ENCODE peak calls at places on chromosomes 13 and 19, in nine cellular contexts. G, U, H, R, J, P, I, T and K are unnamed samples.

GRCh38 chr19:16370671-16371391 is 46.2 kb downstream of the KLF2 start:
- DNase-seq in R (no peak), I (no peak), U (peak), H (no peak), J (no peak), G (no peak), P (no peak), T (no peak), K (no peak)

GRCh38 chr13:40206241-40207109 is 460.0 kb downstream of the FOXO1 start:
- DNase-seq in H (no peak), U (no peak), J (no peak), I (no peak), R (peak), P (no peak), T (no peak), G (no peak), K (no peak)

GRCh38 chr13:49495783-49496762 is at the start of gene PHF11:
- DNase-seq in H (peak), T (peak), P (no peak), G (no peak), U (peak), R (peak), I (peak), J (peak), K (peak)

GRCh38 chr19:5943623-5944022 is 29.6 kb downstream of the CAPS start:
- DNase-seq in J (no peak), H (no peak), T (no peak), I (no peak), R (no peak), P (no peak), G (no peak), U (no peak), K (no peak)

GRCh38 chr19:11179716-11180297 is 17.5 kb downstream of the KANK2 start:
- DNase-seq in H (no peak), P (no peak), J (no peak), G (no peak), I (no peak), T (no peak), U (peak), R (peak), K (no peak)

GRCh38 chr13:49098771-49099512 is 121.2 kb upstream of the MLNR start:
- DNase-seq in P (no peak), G (no peak), R (no peak), U (no peak), H (no peak), J (no peak), I (peak), T (no peak), K (no peak)

GRCh38 chr19:39677931-39678889 is 22.5 kb downstream of the LGALS16 start:
- DNase-seq in P (no peak), R (no peak), I (no peak), J (no peak), H (no peak), G (no peak), T (no peak), U (no peak), K (no peak)

GRCh38 chr19:19425170-19425875 is 19.8 kb downstream of the GATAD2A start:
- DNase-seq in U (no peak), P (no peak), I (no peak), H (no peak), R (no peak), G (no peak), T (no peak), J (no peak), K (no peak)

GRCh38 chr13:21557995-21558394 is 46.0 kb downstream of the MICU2 start:
- DNase-seq in H (no peak), I (no peak), G (no peak), R (no peak), U (no peak), J (no peak), T (no peak), P (no peak), K (no peak)

GRCh38 chr19:7550987-7551761 is 15.7 kb downstream of the PNPLA6 start:
- DNase-seq in P (no peak), T (peak), J (no peak), H (no peak), G (no peak), R (peak), I (peak), U (peak), K (peak)

GRCh38 chr19:10230155-10230903 is 802 bp downstream of the S1PR2 start:
- DNase-seq in R (peak), U (peak), J (peak), P (no peak), T (peak), G (no peak), I (no peak), H (no peak), K (peak)

GRCh38 chr19:31838163-31838798 is 489.0 kb upstream of the TSHZ3 start:
- DNase-seq in J (no peak), G (no peak), I (peak), U (no peak), T (no peak), P (peak), R (no peak), H (no peak), K (no peak)

GRCh38 chr19:42330521-42330835 is 5.0 kb downstream of the MEGF8 start:
- DNase-seq in G (no peak), I (no peak), R (no peak), P (no peak), J (peak), U (no peak), H (no peak), T (no peak), K (no peak)

GRCh38 chr13:98919566-98919965 is 58.3 kb downstream of the DOCK9 start:
- DNase-seq in R (peak), H (no peak), I (no peak), T (no peak), G (no peak), P (no peak), U (no peak), J (no peak), K (no peak)

GRCh38 chr19:43639507-43640423 is at the start of gene CADM4:
- DNase-seq in R (peak), U (peak), H (no peak), G (no peak), I (peak), P (peak), T (no peak), J (no peak), K (peak)

GRCh38 chr19:54521022-54521859 is 18.6 kb downstream of the LAIR2 start:
- DNase-seq in T (no peak), G (no peak), J (no peak), I (no peak), R (peak), H (no peak), U (no peak), P (no peak), K (no peak)

GRCh38 chr19:4794971-4795370 is 3.4 kb downstream of the FEM1A start:
- DNase-seq in U (no peak), P (no peak), T (no peak), I (no peak), H (no peak), G (no peak), R (no peak), J (no peak), K (no peak)

GRCh38 chr13:86020350-86021002 is 221.3 kb upstream of the SLITRK6 start:
- DNase-seq in I (no peak), T (no peak), H (peak), G (peak), U (no peak), J (no peak), R (no peak), P (peak), K (no peak)